ENCODE peak calls at places on chromosomes 1 and 21, in eight cellular contexts. L is HCT116, B is spleen, H is left ventricle myocardium inferior, E is GM06990, N is esophagus squamous epithelium, X is hepatocyte, F is AG04450. M is an unnamed sample.

GRCh38 chr1:182357913-182358312 is 33.7 kb downstream of the GLUL start:
- DNase-seq in L (no peak), B (no peak), H (no peak), E (no peak), N (no peak), X (no peak), F (no peak), M (no peak)

GRCh38 chr21:45348591-45349327 is 56.2 kb upstream of the COL18A1 start:
- DNase-seq in L (no peak), B (no peak), H (no peak), E (no peak), N (no peak), X (no peak), F (no peak), M (no peak)

GRCh38 chr1:162185299-162185698 is 115.8 kb downstream of the NOS1AP start:
- DNase-seq in L (no peak), B (no peak), H (no peak), E (no peak), N (no peak), X (peak; percentile 37), F (no peak), M (no peak)

GRCh38 chr21:41142051-41142795 is 25.7 kb upstream of the BACE2 start:
- DNase-seq in L (no peak), B (no peak), H (no peak), E (no peak), N (no peak), X (no peak), F (peak; percentile 6), M (no peak)

GRCh38 chr1:204345425-204345824 is 14.3 kb downstream of the PLEKHA6 start:
- DNase-seq in L (no peak), B (peak; percentile 52), H (no peak), E (no peak), N (no peak), X (no peak), F (no peak), M (no peak)

GRCh38 chr1:201330541-201330940 is 46.9 kb downstream of the TNNT2 start:
- DNase-seq in L (no peak), B (peak; percentile 32), H (no peak), E (no peak), N (no peak), X (no peak), F (no peak), M (peak; percentile 42)

GRCh38 chr1:243849089-243850012 is 692 bp downstream of the AKT3 start:
- DNase-seq in L (no peak), B (peak; percentile 90), H (peak; percentile 55), E (peak; percentile 31), N (no peak), X (peak; percentile 58), F (no peak), M (peak; percentile 72)

GRCh38 chr21:46297311-46298082 is 11.4 kb downstream of the YBEY start:
- DNase-seq in L (no peak), B (peak; percentile 76), H (peak; percentile 38), E (no peak), N (no peak), X (no peak), F (no peak), M (no peak)

GRCh38 chr1:184553845-184554244 is 167.0 kb downstream of the C1orf21 start:
- DNase-seq in L (no peak), B (no peak), H (no peak), E (no peak), N (no peak), X (no peak), F (no peak), M (no peak)

GRCh38 chr1:198607714-198608113 is 31.1 kb upstream of the PTPRC start:
- DNase-seq in L (no peak), B (no peak), H (no peak), E (no peak), N (no peak), X (no peak), F (no peak), M (no peak)

GRCh38 chr21:42624095-42624830 is 29.2 kb upstream of the PDE9A start:
- DNase-seq in L (no peak), B (peak; percentile 37), H (no peak), E (no peak), N (no peak), X (peak; percentile 46), F (no peak), M (peak; percentile 33)

GRCh38 chr1:47756006-47756405 is 241.2 kb downstream of the TRABD2B start:
- DNase-seq in L (no peak), B (peak; percentile 42), H (no peak), E (no peak), N (no peak), X (no peak), F (no peak), M (no peak)

GRCh38 chr1:184801503-184801902 is 46.8 kb upstream of the EDEM3 start:
- DNase-seq in L (no peak), B (no peak), H (no peak), E (no peak), N (no peak), X (no peak), F (peak; percentile 33), M (no peak)

DNA sequence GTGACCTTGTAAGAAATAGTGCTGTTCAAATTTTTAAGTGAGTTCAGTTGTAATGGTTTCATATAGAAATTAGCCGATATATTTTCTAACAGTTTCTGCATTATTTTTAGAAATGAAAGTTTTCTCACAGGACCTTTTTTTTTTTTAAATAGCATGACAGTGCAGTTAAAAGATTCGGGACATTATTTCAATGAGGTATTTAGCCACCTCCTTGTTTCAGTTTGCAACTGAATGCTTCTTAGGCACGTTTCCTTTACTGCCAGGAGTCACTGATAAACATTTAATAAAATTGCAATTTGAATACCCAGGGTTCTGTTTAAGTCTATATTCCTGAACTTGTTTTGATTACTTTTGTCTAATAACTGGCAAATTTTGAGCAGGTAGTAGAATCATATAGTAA is 304.7 kb downstream of the TM2D1 start:
- DNase-seq in L (no peak), B (no peak), H (no peak), E (no peak), N (no peak), X (no peak), F (no peak), M (no peak)
- H3K4me3 ChIP-seq in L (no peak overlapping the region), B (no peak overlapping the region), H (no peak overlapping the region), E (no peak overlapping the region), N (no peak overlapping the region), X (no peak overlapping the region), F (no peak overlapping the region), M (no peak overlapping the region)

GRCh38 chr1:8854270-8854669 is 24.2 kb downstream of the ENO1 start:
- DNase-seq in L (no peak), B (no peak), H (no peak), E (no peak), N (no peak), X (no peak), F (no peak), M (no peak)

GRCh38 chr1:8858112-8858668 is 20.3 kb downstream of the ENO1 start:
- DNase-seq in L (no peak), B (no peak), H (no peak), E (no peak), N (no peak), X (peak; percentile 60), F (no peak), M (no peak)

GRCh38 chr1:8858888-8859706 is 19.4 kb downstream of the ENO1 start:
- DNase-seq in L (no peak), B (no peak), H (no peak), E (no peak), N (no peak), X (peak; percentile 78), F (no peak), M (no peak)

GRCh38 chr1:8860738-8861516 is 17.6 kb downstream of the ENO1 start:
- DNase-seq in L (no peak), B (no peak), H (peak; percentile 9), E (no peak), N (no peak), X (no peak), F (no peak), M (no peak)

GRCh38 chr1:8856689-8857412 is 21.6 kb downstream of the ENO1 start:
- DNase-seq in L (no peak), B (no peak), H (peak; percentile 1), E (no peak), N (no peak), X (no peak), F (no peak), M (no peak)
- TF ChIP-seq CTCF in L (no peak), B (no peak), H (no peak), E (no peak), N (no peak), X (no peak), F (no peak), M (no peak)

DNA sequence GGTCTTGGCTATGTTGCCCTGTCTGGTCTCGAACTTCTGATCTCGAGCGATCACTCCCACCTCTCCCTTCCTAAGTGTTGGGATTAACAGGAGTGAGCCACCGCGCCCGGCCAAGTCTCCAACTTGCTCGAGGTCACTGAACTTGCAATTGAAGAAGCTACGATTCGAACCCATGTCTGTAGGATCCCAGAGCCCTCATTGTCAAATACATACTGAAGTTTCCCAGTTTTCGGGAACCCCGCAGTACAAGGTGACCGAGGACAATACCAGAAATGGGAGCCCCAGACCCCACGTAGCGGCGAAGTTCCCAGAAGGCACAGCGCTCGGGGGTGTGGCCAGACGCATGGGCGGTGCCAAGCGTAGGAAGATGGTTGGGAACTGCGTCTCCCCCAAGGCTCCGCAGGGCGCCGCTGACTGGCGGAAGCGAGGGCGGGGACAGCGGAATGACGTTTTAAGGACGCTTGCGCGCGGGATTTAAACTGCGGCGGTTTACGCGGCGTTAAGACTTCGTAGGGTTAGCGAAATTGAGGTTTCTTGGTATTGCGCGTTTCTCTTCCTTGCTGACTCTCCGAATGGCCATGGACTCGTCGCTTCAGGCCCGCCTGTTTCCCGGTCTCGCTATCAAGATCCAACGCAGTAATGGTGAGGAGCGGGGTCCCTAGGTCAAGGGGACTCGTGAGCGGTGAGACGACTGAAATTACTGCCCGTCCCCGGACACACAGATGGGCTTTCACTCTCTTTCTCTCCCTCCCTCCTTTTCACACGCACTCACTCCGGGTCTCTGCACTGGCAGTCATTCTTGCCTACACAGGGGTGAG is at the start of gene KIF2C:
- DNase-seq in L (peak; percentile 96), B (peak; percentile 99), H (peak; percentile 97), E (peak; percentile 98), N (peak; percentile 71), X (peak; percentile 99), F (peak; percentile 93), M (peak; percentile 99)
- H3K4me3 ChIP-seq in L (peak within 1 kb of the TSS; percentile 75), B (peak within 1 kb of the TSS; percentile 53), H (peak within 1 kb of the TSS; percentile 74), E (peak within 1 kb of the TSS; percentile 72), N (peak within 1 kb of the TSS; percentile 59), X (peak within 1 kb of the TSS; percentile 63), F (peak within 1 kb of the TSS; percentile 93), M (peak within 1 kb of the TSS; percentile 64)

DNA sequence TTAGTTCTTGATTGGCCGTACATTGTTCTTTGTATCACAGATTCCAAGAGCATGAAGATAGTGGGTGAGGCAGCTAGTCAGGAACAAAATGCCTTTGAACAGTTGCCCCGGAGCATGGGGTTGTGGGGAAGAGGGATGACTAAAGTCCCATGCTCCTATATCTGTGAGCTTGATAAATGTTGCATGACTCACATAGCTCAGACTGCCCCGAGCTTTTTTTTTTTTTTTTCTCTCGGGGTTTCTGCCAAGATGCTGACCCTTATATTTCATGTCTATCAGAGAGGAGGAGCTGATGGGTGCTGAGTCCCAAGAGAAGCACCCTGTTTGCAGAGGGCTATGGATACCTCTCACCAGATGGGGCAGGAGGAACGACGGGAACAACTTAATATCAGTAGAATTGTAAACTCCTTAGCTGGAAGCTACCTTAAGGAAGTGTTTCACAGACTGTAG is 40.6 kb downstream of the SRRM1 start:
- DNase-seq in L (peak; percentile 95), B (peak; percentile 15), H (no peak), E (no peak), N (no peak), X (peak; percentile 86), F (peak; percentile 86), M (no peak)
- TF ChIP-seq CTCF in L (no peak), B (no peak), H (no peak), E (no peak), N (no peak), X (no peak), F (no peak), M (no peak)

M was measured in upper lobe of right lung.